ENCODE peak calls at places on chromosomes 13 and 19, in five cellular contexts. E is ovary, U is pancreas, Y is PC-3, J is transverse colon. P is an unnamed sample.

GRCh38 chr13:51814825-51815650 is 11.1 kb upstream of the DHRS12 start:
- DNase-seq in E (peak; percentile 43), U (peak; percentile 79), Y (peak; percentile 79), J (peak; percentile 83), P (peak; percentile 37)

GRCh38 chr19:6800991-6801396 is 28.5 kb downstream of the VAV1 start:
- DNase-seq in E (no peak), U (no peak), Y (peak; percentile 99), J (no peak), P (no peak)

GRCh38 chr19:18156841-18157464 is 4.0 kb downstream of the PIK3R2 start:
- DNase-seq in E (peak; percentile 97), U (peak; percentile 90), Y (peak; percentile 40), J (peak; percentile 94), P (peak; percentile 55)

GRCh38 chr19:41407271-41407670 is 9.7 kb downstream of the BCKDHA start:
- DNase-seq in E (no peak), U (no peak), Y (no peak), J (no peak), P (no peak)

GRCh38 chr19:6696239-6696820 is 24.1 kb downstream of the C3 start:
- DNase-seq in E (no peak), U (no peak), Y (no peak), J (no peak), P (no peak)

GRCh38 chr13:113186061-113186900 is 22.2 kb downstream of the PCID2 start:
- DNase-seq in E (no peak), U (no peak), Y (no peak), J (no peak), P (no peak)

GRCh38 chr13:105655046-105655445 is 880.4 kb downstream of the EFNB2 start:
- DNase-seq in E (no peak), U (no peak), Y (peak; percentile 55), J (no peak), P (no peak)

GRCh38 chr13:32056316-32056715 is 24.7 kb downstream of the FRY start:
- DNase-seq in E (no peak), U (no peak), Y (peak; percentile 33), J (peak; percentile 35), P (no peak)

GRCh38 chr19:42277821-42278809 is 9.1 kb downstream of the CIC start:
- DNase-seq in E (peak; percentile 52), U (peak; percentile 17), Y (no peak), J (no peak), P (no peak)

GRCh38 chr19:42397315-42398166 is 7.4 kb upstream of the CNFN start:
- DNase-seq in E (no peak), U (no peak), Y (no peak), J (no peak), P (no peak)

GRCh38 chr19:47765522-47766358 is 12.8 kb upstream of the SELENOW start:
- DNase-seq in E (peak; percentile 68), U (peak; percentile 65), Y (peak; percentile 43), J (peak; percentile 72), P (no peak)

GRCh38 chr13:101306773-101307172 is 109.5 kb downstream of the NALCN start:
- DNase-seq in E (no peak), U (no peak), Y (no peak), J (no peak), P (no peak)

GRCh38 chr19:49997709-49998108 is 27.5 kb downstream of the VRK3 start:
- DNase-seq in E (no peak), U (no peak), Y (peak; percentile 48), J (no peak), P (no peak)

GRCh38 chr13:98405107-98405571 is 171.8 kb downstream of the STK24 start:
- DNase-seq in E (no peak), U (no peak), Y (no peak), J (no peak), P (no peak)

GRCh38 chr13:26616126-26616525 is 58.6 kb downstream of the WASF3 start:
- DNase-seq in E (no peak), U (no peak), Y (peak; percentile 45), J (no peak), P (no peak)

GRCh38 chr13:21053231-21053630 is 8.2 kb downstream of the LATS2 start:
- DNase-seq in E (no peak), U (no peak), Y (no peak), J (no peak), P (no peak)

GRCh38 chr13:84377071-84377470 is 494.8 kb upstream of the SLITRK1 start:
- DNase-seq in E (no peak), U (no peak), Y (no peak), J (no peak), P (no peak)

GRCh38 chr19:53828531-53828930 is 4.4 kb upstream of the NLRP12 start:
- DNase-seq in E (no peak), U (no peak), Y (no peak), J (no peak), P (no peak)

GRCh38 chr19:19538077-19538764 is at the start of gene CILP2:
- DNase-seq in E (peak; percentile 84), U (peak; percentile 43), Y (peak; percentile 28), J (peak; percentile 41), P (no peak)

GRCh38 chr13:85864963-85865530 is 65.8 kb upstream of the SLITRK6 start:
- DNase-seq in E (no peak), U (no peak), Y (peak; percentile 52), J (no peak), P (no peak)

GRCh38 chr13:40445557-40445990 is 220.9 kb downstream of the FOXO1 start:
- DNase-seq in E (peak; percentile 35), U (peak; percentile 77), Y (peak; percentile 74), J (peak; percentile 60), P (peak; percentile 25)

GRCh38 chr19:2491130-2491801 is 15.3 kb downstream of the GADD45B start:
- DNase-seq in E (no peak), U (peak; percentile 97), Y (peak; percentile 93), J (peak; percentile 96), P (no peak)

GRCh38 chr13:24208314-24208713 is 47.8 kb downstream of the SPATA13 start:
- DNase-seq in E (no peak), U (no peak), Y (peak; percentile 91), J (no peak), P (no peak)

GRCh38 chr13:50529154-50529882 is 314.2 kb downstream of the DLEU7 start:
- DNase-seq in E (peak; percentile 83), U (peak; percentile 73), Y (peak; percentile 14), J (peak; percentile 84), P (peak; percentile 65)

GRCh38 chr13:109249780-109250528 is 536.4 kb downstream of the IRS2 start:
- DNase-seq in E (no peak), U (no peak), Y (peak; percentile 63), J (no peak), P (no peak)

GRCh38 chr19:41928221-41928683 is at the start of gene ERFL:
- DNase-seq in E (no peak), U (no peak), Y (no peak), J (no peak), P (no peak)

GRCh38 chr19:39212377-39212742 is 8.3 kb upstream of the SYCN start:
- DNase-seq in E (no peak), U (no peak), Y (peak; percentile 32), J (peak; percentile 26), P (no peak)

GRCh38 chr13:114105351-114106225 is 26.8 kb downstream of the RASA3 start:
- DNase-seq in E (peak; percentile 11), U (no peak), Y (no peak), J (peak; percentile 9), P (peak; percentile 12)

GRCh38 chr13:94416454-94417080 is 62.9 kb downstream of the DCT start:
- DNase-seq in E (no peak), U (no peak), Y (peak; percentile 49), J (no peak), P (no peak)

GRCh38 chr19:2223959-2224358 is 12.2 kb downstream of the PLEKHJ1 start:
- DNase-seq in E (no peak), U (no peak), Y (no peak), J (no peak), P (no peak)

GRCh38 chr13:75762066-75762937 is 126.2 kb downstream of the LMO7 start:
- DNase-seq in E (no peak), U (no peak), Y (peak; percentile 58), J (no peak), P (no peak)

GRCh38 chr13:75759531-75759930 is 123.4 kb downstream of the LMO7 start:
- DNase-seq in E (no peak), U (no peak), Y (no peak), J (no peak), P (no peak)

GRCh38 chr13:75762967-75763366 is 126.8 kb downstream of the LMO7 start:
- DNase-seq in E (no peak), U (no peak), Y (no peak), J (no peak), P (no peak)

GRCh38 chr13:75760182-75760981 is 124.3 kb downstream of the LMO7 start:
- DNase-seq in E (no peak), U (peak; percentile 68), Y (peak; percentile 76), J (peak; percentile 79), P (no peak)

GRCh38 chr13:75761373-75761772 is 125.2 kb downstream of the LMO7 start:
- DNase-seq in E (no peak), U (no peak), Y (no peak), J (no peak), P (no peak)
- H3K27ac ChIP-seq in E (no peak overlapping the region), U (peak overlapping the region; percentile 89), Y (peak overlapping the region; percentile 85), J (peak overlapping the region; percentile 85), P (peak overlapping the region; percentile 28)

DNA sequence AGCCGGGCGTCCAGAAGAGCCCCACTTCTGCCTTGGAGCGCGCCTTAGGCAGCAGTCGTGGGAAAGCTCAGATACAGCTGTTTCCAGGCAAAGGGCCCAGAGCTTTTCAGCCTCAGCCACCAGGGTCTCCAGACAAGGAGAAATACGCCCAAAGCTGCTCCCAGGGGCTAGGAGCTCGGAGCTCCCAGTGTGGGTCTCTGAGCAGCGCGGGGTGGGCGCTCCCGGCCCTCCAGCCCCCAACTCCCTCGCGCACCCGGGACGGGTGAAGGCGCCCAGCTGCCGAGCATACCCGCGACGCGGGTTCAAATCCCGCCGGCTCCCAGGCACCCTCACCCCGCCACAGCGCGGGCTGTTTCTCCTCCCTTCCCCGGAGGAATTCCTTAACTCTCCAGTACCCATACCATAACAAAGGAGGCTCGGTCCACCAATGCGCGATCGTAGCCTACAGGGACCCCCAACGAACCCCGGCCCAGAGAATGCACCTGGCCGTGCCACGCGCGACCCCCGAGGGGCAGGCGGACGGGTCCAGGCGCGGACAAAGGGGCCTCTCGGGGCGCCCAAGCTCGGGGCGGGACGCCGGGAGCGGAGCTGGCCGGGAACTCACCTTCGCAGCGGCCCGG is 507 bp downstream of the COL4A1 start:
- DNase-seq in E (peak; percentile 58), U (no peak), Y (no peak), J (no peak), P (no peak)
- H3K4me3 ChIP-seq in E (peak overlapping the region; percentile 85), U (peak overlapping the region; percentile 33), Y (peak overlapping the region; percentile 72), J (peak overlapping the region; percentile 69), P (peak overlapping the region; percentile 94)

GRCh38 chr19:10929402-10929794 is 787 bp downstream of the TIMM29 start:
- DNase-seq in E (no peak), U (no peak), Y (no peak), J (no peak), P (no peak)

GRCh38 chr19:10924597-10924996 is 3.8 kb downstream of the YIPF2 start:
- DNase-seq in E (no peak), U (no peak), Y (no peak), J (no peak), P (no peak)

GRCh38 chr19:10923503-10924076 is 4.8 kb downstream of the YIPF2 start:
- DNase-seq in E (no peak), U (no peak), Y (no peak), J (no peak), P (no peak)

GRCh38 chr19:10928563-10929401 is at the start of the genes TIMM29 and YIPF2:
- DNase-seq in E (peak; percentile 98), U (peak; percentile 99), Y (peak; percentile 100), J (peak; percentile 98), P (peak; percentile 88)

GRCh38 chr19:10927691-10928562 is 512 bp downstream of the YIPF2 start:
- DNase-seq in E (no peak), U (peak; percentile 38), Y (no peak), J (no peak), P (no peak)
- H3K27ac ChIP-seq in E (peak overlapping the region; percentile 69), U (peak overlapping the region; percentile 80), Y (peak overlapping the region; percentile 15), J (peak overlapping the region; percentile 86), P (peak overlapping the region; percentile 81)

GRCh38 chr19:29530549-29531457 is 5.0 kb downstream of the VSTM2B start:
- DNase-seq in E (no peak), U (no peak), Y (no peak), J (no peak), P (no peak)
- H3K4me3 ChIP-seq in E (no peak overlapping the region), U (no peak overlapping the region), Y (no peak overlapping the region), J (no peak overlapping the region), P (no peak overlapping the region)

P was measured in tibial nerve.